ENCODE peak calls at places on chromosomes 11 and 22, in five cellular contexts. F is naive thymus-derived CD4-positive, alpha-beta T cell; B is PC-3; N is RWPE2; L is heart left ventricle. I is an unnamed sample.
A peak's percentile ranks its signal among the peaks of the same experiment; 100 is the strongest.

GRCh38 chr11:77149716-77150392 is 21.8 kb downstream of the MYO7A start:
- ATAC-seq in L (no peak), F (no peak), N (no peak), B (no peak), I (no peak)

GRCh38 chr11:14422814-14423182 is 63.8 kb upstream of the RRAS2 start:
- ATAC-seq in F (no peak), L (peak; percentile 61), B (no peak), N (peak; percentile 21), I (no peak)

GRCh38 chr11:64885367-64886286 is 7.2 kb upstream of the EHD1 start:
- ATAC-seq in L (no peak), N (peak; percentile 77), B (peak; percentile 61), F (peak; percentile 81), I (no peak)

GRCh38 chr11:18314794-18315523 is 7.0 kb downstream of the HPS5 start:
- ATAC-seq in B (no peak), L (no peak), F (no peak), N (no peak), I (no peak)

GRCh38 chr11:102005306-102005705 is 41.9 kb upstream of the CFAP300 start:
- ATAC-seq in L (no peak), N (no peak), B (no peak), F (no peak), I (no peak)

GRCh38 chr22:42984397-42984796 is 30.6 kb downstream of the PACSIN2 start:
- ATAC-seq in N (no peak), L (no peak), B (no peak), F (no peak), I (no peak)

GRCh38 chr11:96169250-96169649 is 173.7 kb downstream of the MAML2 start:
- ATAC-seq in B (peak; percentile 17), L (no peak), N (no peak), F (no peak), I (no peak)

GRCh38 chr22:41672780-41673509 is 15.7 kb downstream of the SNU13 start:
- ATAC-seq in B (no peak), F (peak; percentile 41), N (peak; percentile 11), L (no peak), I (no peak)

GRCh38 chr22:41826430-41827383 is 6.2 kb upstream of the SREBF2 start:
- ATAC-seq in N (no peak), F (no peak), L (peak; percentile 61), B (no peak), I (no peak)

GRCh38 chr11:119044708-119045107 is 12.3 kb downstream of the HYOU1 start:
- ATAC-seq in L (no peak), N (peak; percentile 17), B (no peak), F (no peak), I (no peak)

GRCh38 chr22:17742528-17742902 is 31.8 kb downstream of the BID start:
- ATAC-seq in L (peak; percentile 71), F (peak; percentile 86), N (peak; percentile 77), B (peak; percentile 93), I (peak; percentile 60)

GRCh38 chr11:95084509-95084908 is 5.1 kb upstream of the ENDOD1 start:
- ATAC-seq in F (no peak), B (peak; percentile 82), L (no peak), N (peak; percentile 92), I (no peak)

GRCh38 chr11:22581354-22581753 is 44.3 kb downstream of the FANCF start:
- ATAC-seq in N (no peak), F (no peak), B (no peak), L (no peak), I (no peak)

GRCh38 chr11:82980292-82980691 is 78.8 kb downstream of the DDIAS start:
- ATAC-seq in F (no peak), L (no peak), B (peak; percentile 90), N (peak; percentile 94), I (no peak)

GRCh38 chr11:118234833-118235232 is 10.0 kb upstream of the JAML start:
- ATAC-seq in L (peak; percentile 82), N (no peak), B (no peak), F (no peak), I (no peak)

GRCh38 chr22:44648821-44649566 is 53.0 kb upstream of the PRR5 start:
- ATAC-seq in L (peak; percentile 74), N (no peak), F (no peak), B (no peak), I (peak; percentile 86)

GRCh38 chr11:86632499-86633269 is 39.7 kb downstream of the ME3 start:
- ATAC-seq in N (peak; percentile 99), L (peak; percentile 32), B (peak; percentile 98), F (peak; percentile 52), I (peak; percentile 31)

GRCh38 chr11:114218508-114218907 is 77.7 kb upstream of the NNMT start:
- ATAC-seq in F (no peak), L (no peak), N (no peak), B (no peak), I (no peak)

GRCh38 chr11:114215871-114216803 is 80.1 kb upstream of the NNMT start:
- ATAC-seq in B (no peak), F (peak; percentile 50), N (no peak), L (peak; percentile 95), I (no peak)

GRCh38 chr11:114215428-114215827 is 80.8 kb upstream of the NNMT start:
- ATAC-seq in B (no peak), F (no peak), L (no peak), N (no peak), I (no peak)

GRCh38 chr11:114219559-114220349 is 76.4 kb upstream of the NNMT start:
- ATAC-seq in N (peak; percentile 85), B (no peak), F (no peak), L (peak; percentile 20), I (peak; percentile 20)

GRCh38 chr11:114216804-114217195 is 79.4 kb upstream of the NNMT start:
- ATAC-seq in N (no peak), F (peak; percentile 82), B (no peak), L (no peak), I (no peak)
- H3K4me1 ChIP-seq in N (no peaks in the 10 kb centered on the region), F (peaks cover 19% of the 10 kb centered on the region), B (no peaks in the 10 kb centered on the region), L (peaks cover 90% of the 10 kb centered on the region), I (peaks cover 3% of the 10 kb centered on the region)

DNA sequence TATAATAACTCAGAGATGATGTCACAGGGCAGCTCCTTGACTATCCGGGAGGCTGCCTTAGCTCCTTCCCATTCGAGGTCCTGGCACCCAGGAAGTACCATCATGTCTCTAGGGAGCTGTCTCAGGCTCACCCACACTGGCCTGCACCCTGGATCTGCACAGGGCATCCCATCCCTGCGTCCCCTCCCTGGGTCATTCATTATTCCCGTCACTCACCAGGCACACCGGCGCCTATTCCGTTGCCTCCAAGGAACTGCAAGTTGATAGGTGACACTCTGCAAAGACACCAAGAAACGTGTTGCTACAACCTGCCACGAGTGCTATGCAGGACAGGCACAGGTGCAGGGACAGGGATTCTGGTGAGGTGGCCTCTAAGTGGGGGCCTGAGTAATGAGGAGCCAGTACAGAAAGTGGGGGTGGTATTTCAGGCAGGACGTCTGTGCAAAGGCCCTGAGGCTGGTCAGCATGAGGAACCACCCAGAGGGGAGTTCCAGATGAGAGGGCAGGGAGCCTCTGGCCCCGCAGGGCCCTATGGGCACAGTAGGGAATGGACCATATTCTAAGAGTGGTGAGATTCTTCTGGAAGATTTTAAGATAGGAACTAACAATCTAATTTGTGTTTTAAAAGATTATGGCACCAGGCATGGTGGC is 71.6 kb upstream of the SHANK2 start:
- ATAC-seq in L (no peak), F (no peak), B (no peak), N (no peak), I (no peak)
- H3K27me3 ChIP-seq in L (peaks cover 8% of the 10 kb centered on the region), F (no peaks in the 10 kb centered on the region), B (no peaks in the 10 kb centered on the region), N (no peaks in the 10 kb centered on the region), I (peaks cover 10% of the 10 kb centered on the region)

GRCh38 chr11:132452616-132453015 is 1079.7 kb downstream of the OPCML start:
- ATAC-seq in F (no peak), B (no peak), N (no peak), L (no peak), I (no peak)
- H3K27ac ChIP-seq in F (no peak overlapping the region), B (no peak overlapping the region), N (no peak overlapping the region), L (no peak overlapping the region), I (no peak overlapping the region)

GRCh38 chr11:126112547-126112946 is 49.9 kb upstream of the CDON start:
- ATAC-seq in N (no peak), L (no peak), B (no peak), F (no peak), I (no peak)
- H3K4me1 ChIP-seq in N (peaks cover 6% of the 10 kb centered on the region), L (peaks cover 65% of the 10 kb centered on the region), B (peaks cover 53% of the 10 kb centered on the region), F (no peaks in the 10 kb centered on the region), I (peaks cover 75% of the 10 kb centered on the region)

DNA sequence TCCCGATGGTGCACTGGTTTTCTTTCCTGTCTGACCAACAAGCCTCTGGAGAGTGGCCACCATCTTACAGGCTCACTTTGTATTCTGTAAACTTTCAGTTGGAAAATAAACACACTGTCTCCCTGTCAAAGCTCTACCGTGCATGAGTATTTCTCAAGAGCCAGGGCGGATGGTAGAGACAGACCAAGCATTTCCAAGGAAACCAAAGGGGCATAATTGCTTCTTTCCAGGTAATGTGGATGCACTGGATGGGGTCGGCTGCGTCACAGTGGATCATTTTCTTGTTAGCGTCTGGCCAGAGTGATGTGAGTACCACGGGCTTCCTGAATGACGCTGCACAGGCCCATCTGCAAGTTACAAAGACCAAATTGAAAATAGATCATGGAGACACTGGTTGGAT is 5.1 kb upstream of the SEZ6L start:
- ATAC-seq in B (no peak), F (no peak), N (no peak), L (no peak), I (no peak)
- H3K27me3 ChIP-seq in B (peaks cover 6% of the 10 kb centered on the region), F (no peaks in the 10 kb centered on the region), N (peaks cover 55% of the 10 kb centered on the region), L (peaks cover 20% of the 10 kb centered on the region), I (peaks cover 87% of the 10 kb centered on the region)